ENCODE peak calls at places on chromosomes 12 and 14, in ten cellular contexts. One of them, this sample, is unnamed.

GRCh38 chr12:107512391-107512790 is 173.2 kb upstream of the PWP1 start:
- DNase-seq in fibroblast of mammary gland: peak
- DNase-seq in ovary: no peak
- DNase-seq in GM04503: no peak
- DNase-seq in NCI-H446 treated with DMSO at 0.1 percent for 48 hours: no peak
- DNase-seq in amniotic stem cell: no peak
- DNase-seq in T-helper 1 cell: no peak
- DNase-seq in trophoblast cell: no peak
- DNase-seq in NCI-H510A: no peak
- DNase-seq in AG08395: peak
- DNase-seq in this sample: no peak

GRCh38 chr12:68977335-68977734 is 44.4 kb upstream of the CPM start:
- DNase-seq in fibroblast of mammary gland: no peak
- DNase-seq in ovary: no peak
- DNase-seq in GM04503: no peak
- DNase-seq in NCI-H446 treated with DMSO at 0.1 percent for 48 hours: no peak
- DNase-seq in amniotic stem cell: no peak
- DNase-seq in T-helper 1 cell: no peak
- DNase-seq in trophoblast cell: no peak
- DNase-seq in NCI-H510A: no peak
- DNase-seq in AG08395: no peak
- DNase-seq in this sample: no peak

GRCh38 chr14:69004731-69005431 is 25.8 kb upstream of the ACTN1 start:
- DNase-seq in fibroblast of mammary gland: peak
- DNase-seq in ovary: no peak
- DNase-seq in GM04503: no peak
- DNase-seq in NCI-H446 treated with DMSO at 0.1 percent for 48 hours: no peak
- DNase-seq in amniotic stem cell: no peak
- DNase-seq in T-helper 1 cell: no peak
- DNase-seq in trophoblast cell: no peak
- DNase-seq in NCI-H510A: no peak
- DNase-seq in AG08395: no peak
- DNase-seq in this sample: no peak

GRCh38 chr14:91315844-91316267 is 71.4 kb upstream of the GPR68 start:
- DNase-seq in fibroblast of mammary gland: no peak
- DNase-seq in ovary: no peak
- DNase-seq in GM04503: no peak
- DNase-seq in NCI-H446 treated with DMSO at 0.1 percent for 48 hours: no peak
- DNase-seq in amniotic stem cell: no peak
- DNase-seq in T-helper 1 cell: peak
- DNase-seq in trophoblast cell: no peak
- DNase-seq in NCI-H510A: no peak
- DNase-seq in AG08395: no peak
- DNase-seq in this sample: no peak

GRCh38 chr14:69235708-69236107 is 24.2 kb upstream of the GALNT16 start:
- DNase-seq in fibroblast of mammary gland: no peak
- DNase-seq in ovary: no peak
- DNase-seq in GM04503: no peak
- DNase-seq in NCI-H446 treated with DMSO at 0.1 percent for 48 hours: no peak
- DNase-seq in amniotic stem cell: no peak
- DNase-seq in T-helper 1 cell: no peak
- DNase-seq in trophoblast cell: no peak
- DNase-seq in NCI-H510A: no peak
- DNase-seq in AG08395: no peak
- DNase-seq in this sample: no peak

GRCh38 chr12:43444940-43445564 is 107.0 kb downstream of the ADAMTS20 start:
- DNase-seq in fibroblast of mammary gland: peak
- DNase-seq in ovary: no peak
- DNase-seq in GM04503: peak
- DNase-seq in NCI-H446 treated with DMSO at 0.1 percent for 48 hours: no peak
- DNase-seq in amniotic stem cell: peak
- DNase-seq in T-helper 1 cell: peak
- DNase-seq in trophoblast cell: peak
- DNase-seq in NCI-H510A: peak
- DNase-seq in AG08395: peak
- DNase-seq in this sample: no peak

GRCh38 chr14:100593751-100594624 is 6.8 kb upstream of the BEGAIN start:
- DNase-seq in fibroblast of mammary gland: no peak
- DNase-seq in ovary: no peak
- DNase-seq in GM04503: no peak
- DNase-seq in NCI-H446 treated with DMSO at 0.1 percent for 48 hours: no peak
- DNase-seq in amniotic stem cell: no peak
- DNase-seq in T-helper 1 cell: no peak
- DNase-seq in trophoblast cell: no peak
- DNase-seq in NCI-H510A: no peak
- DNase-seq in AG08395: no peak
- DNase-seq in this sample: no peak

GRCh38 chr12:96302706-96303310 is 97.4 kb downstream of the CDK17 start:
- DNase-seq in fibroblast of mammary gland: no peak
- DNase-seq in ovary: no peak
- DNase-seq in GM04503: no peak
- DNase-seq in NCI-H446 treated with DMSO at 0.1 percent for 48 hours: no peak
- DNase-seq in amniotic stem cell: no peak
- DNase-seq in T-helper 1 cell: no peak
- DNase-seq in trophoblast cell: no peak
- DNase-seq in NCI-H510A: no peak
- DNase-seq in AG08395: no peak
- DNase-seq in this sample: no peak

GRCh38 chr12:51322452-51322851 is 1.5 kb downstream of the BIN2 start:
- DNase-seq in fibroblast of mammary gland: no peak
- DNase-seq in ovary: no peak
- DNase-seq in GM04503: no peak
- DNase-seq in NCI-H446 treated with DMSO at 0.1 percent for 48 hours: no peak
- DNase-seq in amniotic stem cell: no peak
- DNase-seq in T-helper 1 cell: no peak
- DNase-seq in trophoblast cell: no peak
- DNase-seq in NCI-H510A: no peak
- DNase-seq in AG08395: no peak
- DNase-seq in this sample: no peak

This sample was measured in BJ.